ENCODE peak calls at places on chromosome 21, in nine cellular contexts. R, B, O, S, G, X, N, M and Q are unnamed samples.

GRCh38 chr21:41458121-41458520 is 32.1 kb downstream of the MX1 start:
- DNase-seq in R (no peak), B (no peak), O (no peak), S (no peak), G (no peak), X (no peak), N (no peak), M (no peak), Q (no peak)

GRCh38 chr21:19864456-19864855 is 1133.8 kb upstream of the NCAM2 start:
- DNase-seq in R (no peak), B (no peak), O (no peak), S (no peak), G (no peak), X (no peak), N (no peak), M (no peak), Q (no peak)

GRCh38 chr21:45763506-45763905 is 120.0 kb downstream of the PCBP3 start:
- DNase-seq in R (no peak), B (no peak), O (no peak), S (no peak), G (no peak), X (no peak), N (no peak), M (no peak), Q (no peak)

GRCh38 chr21:45074818-45075605 is 632 bp downstream of the ADARB1 start:
- DNase-seq in R (peak), B (peak), O (peak), S (peak), G (no peak), X (no peak), N (no peak), M (no peak), Q (no peak)

GRCh38 chr21:16072692-16073091 is 342.9 kb downstream of the USP25 start:
- DNase-seq in R (peak), B (no peak), O (no peak), S (no peak), G (no peak), X (no peak), N (no peak), M (no peak), Q (no peak)

GRCh38 chr21:41630249-41630648 is 122.3 kb upstream of the TMPRSS2 start:
- DNase-seq in R (peak), B (no peak), O (no peak), S (no peak), G (no peak), X (peak), N (no peak), M (no peak), Q (no peak)

GRCh38 chr21:28734522-28735175 is 258.0 kb downstream of the LTN1 start:
- DNase-seq in R (no peak), B (no peak), O (no peak), S (no peak), G (no peak), X (no peak), N (no peak), M (no peak), Q (no peak)

GRCh38 chr21:37593015-37593414 is 226.4 kb downstream of the DYRK1A start:
- DNase-seq in R (no peak), B (no peak), O (peak), S (no peak), G (no peak), X (no peak), N (no peak), M (no peak), Q (no peak)

GRCh38 chr21:45986316-45987051 is 4.9 kb downstream of the COL6A1 start:
- DNase-seq in R (no peak), B (no peak), O (peak), S (no peak), G (no peak), X (no peak), N (no peak), M (peak), Q (no peak)

GRCh38 chr21:15293251-15293650 is 228.5 kb upstream of the NRIP1 start:
- DNase-seq in R (peak), B (no peak), O (no peak), S (no peak), G (no peak), X (peak), N (no peak), M (no peak), Q (no peak)

GRCh38 chr21:39003982-39004775 is 179.1 kb downstream of the PSMG1 start:
- DNase-seq in R (peak), B (no peak), O (no peak), S (no peak), G (no peak), X (no peak), N (no peak), M (no peak), Q (no peak)

GRCh38 chr21:37356710-37357109 is 9.9 kb upstream of the DYRK1A start:
- DNase-seq in R (no peak), B (no peak), O (no peak), S (no peak), G (no peak), X (no peak), N (no peak), M (no peak), Q (no peak)

GRCh38 chr21:22791376-22791775 is 1793.2 kb downstream of the NCAM2 start:
- DNase-seq in R (no peak), B (no peak), O (no peak), S (peak), G (no peak), X (no peak), N (no peak), M (no peak), Q (no peak)

GRCh38 chr21:35578831-35579470 is 481.4 kb downstream of the SETD4 start:
- DNase-seq in R (peak), B (peak), O (no peak), S (no peak), G (no peak), X (no peak), N (no peak), M (no peak), Q (no peak)

GRCh38 chr21:28971171-28971570 is 21.5 kb downstream of the LTN1 start:
- DNase-seq in R (no peak), B (no peak), O (no peak), S (no peak), G (no peak), X (no peak), N (no peak), M (no peak), Q (no peak)

GRCh38 chr21:33948096-33948950 is 32.7 kb upstream of the ATP5PO start:
- DNase-seq in R (peak), B (peak), O (peak), S (peak), G (peak), X (no peak), N (peak), M (peak), Q (peak)

GRCh38 chr21:37871121-37871862 is 45.0 kb downstream of the KCNJ6 start:
- DNase-seq in R (peak), B (no peak), O (no peak), S (no peak), G (no peak), X (no peak), N (no peak), M (no peak), Q (no peak)

GRCh38 chr21:42570841-42571387 is 57.3 kb downstream of the SLC37A1 start:
- DNase-seq in R (no peak), B (no peak), O (peak), S (peak), G (peak), X (no peak), N (no peak), M (no peak), Q (no peak)

GRCh38 chr21:42036313-42036712 is 26.2 kb upstream of the ZBTB21 start:
- DNase-seq in R (no peak), B (no peak), O (no peak), S (no peak), G (no peak), X (no peak), N (no peak), M (no peak), Q (no peak)

GRCh38 chr21:35840197-35840799 is 220.0 kb downstream of the SETD4 start:
- DNase-seq in R (peak), B (peak), O (peak), S (peak), G (peak), X (peak), N (peak), M (peak), Q (peak)

GRCh38 chr21:36005879-36006400 is 54.4 kb downstream of the SETD4 start:
- DNase-seq in R (no peak), B (no peak), O (no peak), S (no peak), G (no peak), X (no peak), N (no peak), M (no peak), Q (no peak)